ENCODE peak calls at places on chromosomes 1 and 21, in eight cellular contexts. U is tibial artery, P is GM12864, O is HFF-Myc, B is psoas muscle, T is brain microvascular endothelial cell, H is cardiac muscle cell, C is transverse colon. G is an unnamed sample.

GRCh38 chr1:27099904-27100796 is 54.8 kb downstream of the SLC9A1 start:
- DNase-seq in U (peak; percentile 92), P (no peak), O (no peak), B (peak; percentile 51), T (no peak), H (peak; percentile 85), C (no peak), G (no peak)

GRCh38 chr1:43430831-43431230 is 22.9 kb downstream of the HYI start:
- DNase-seq in U (no peak), P (no peak), O (no peak), B (no peak), T (no peak), H (no peak), C (no peak), G (no peak)

GRCh38 chr1:160675641-160676410 is 29.0 kb upstream of the SLAMF1 start:
- DNase-seq in U (peak; percentile 71), P (peak; percentile 73), O (peak; percentile 4), B (peak; percentile 37), T (peak; percentile 50), H (peak; percentile 80), C (peak; percentile 81), G (peak; percentile 23)

GRCh38 chr21:45364464-45365185 is 40.3 kb upstream of the COL18A1 start:
- DNase-seq in U (peak; percentile 81), P (no peak), O (no peak), B (peak; percentile 63), T (peak; percentile 63), H (peak; percentile 89), C (no peak), G (no peak)

GRCh38 chr1:27713869-27714513 is 11.8 kb upstream of the FAM76A start:
- DNase-seq in U (no peak), P (no peak), O (no peak), B (no peak), T (no peak), H (no peak), C (no peak), G (no peak)

GRCh38 chr1:40476924-40477679 is at the start of gene ZFP69:
- DNase-seq in U (peak; percentile 78), P (no peak), O (no peak), B (peak; percentile 77), T (peak; percentile 20), H (peak; percentile 81), C (peak; percentile 76), G (no peak)

GRCh38 chr1:26686795-26687194 is 9.0 kb upstream of the ARID1A start:
- DNase-seq in U (no peak), P (no peak), O (no peak), B (no peak), T (no peak), H (peak; percentile 51), C (no peak), G (no peak)

GRCh38 chr1:17330856-17331255 is 22.9 kb downstream of the PADI4 start:
- DNase-seq in U (no peak), P (no peak), O (no peak), B (no peak), T (no peak), H (no peak), C (no peak), G (no peak)

GRCh38 chr1:62356257-62356835 is 37.1 kb upstream of the KANK4 start:
- DNase-seq in U (no peak), P (no peak), O (peak; percentile 57), B (no peak), T (peak; percentile 90), H (peak; percentile 58), C (no peak), G (peak; percentile 44)

GRCh38 chr1:245512181-245512888 is 357.6 kb downstream of the KIF26B start:
- DNase-seq in U (no peak), P (no peak), O (no peak), B (no peak), T (no peak), H (no peak), C (no peak), G (no peak)

GRCh38 chr1:42779725-42780124 is 5.1 kb upstream of the TMEM269 start:
- DNase-seq in U (no peak), P (no peak), O (no peak), B (no peak), T (no peak), H (no peak), C (no peak), G (no peak)

GRCh38 chr1:109080441-109081082 is 4.8 kb upstream of the TAF13 start:
- DNase-seq in U (no peak), P (no peak), O (no peak), B (no peak), T (no peak), H (no peak), C (no peak), G (no peak)

GRCh38 chr1:109079240-109079622 is 3.4 kb upstream of the TAF13 start:
- DNase-seq in U (no peak), P (no peak), O (no peak), B (no peak), T (no peak), H (no peak), C (no peak), G (no peak)

GRCh38 chr1:109084563-109085517 is 5.7 kb upstream of the TMEM167B start:
- DNase-seq in U (no peak), P (no peak), O (no peak), B (no peak), T (peak; percentile 49), H (no peak), C (no peak), G (no peak)

GRCh38 chr1:109083495-109083894 is 7.1 kb upstream of the TMEM167B start:
- DNase-seq in U (no peak), P (no peak), O (no peak), B (no peak), T (no peak), H (no peak), C (no peak), G (no peak)

DNA sequence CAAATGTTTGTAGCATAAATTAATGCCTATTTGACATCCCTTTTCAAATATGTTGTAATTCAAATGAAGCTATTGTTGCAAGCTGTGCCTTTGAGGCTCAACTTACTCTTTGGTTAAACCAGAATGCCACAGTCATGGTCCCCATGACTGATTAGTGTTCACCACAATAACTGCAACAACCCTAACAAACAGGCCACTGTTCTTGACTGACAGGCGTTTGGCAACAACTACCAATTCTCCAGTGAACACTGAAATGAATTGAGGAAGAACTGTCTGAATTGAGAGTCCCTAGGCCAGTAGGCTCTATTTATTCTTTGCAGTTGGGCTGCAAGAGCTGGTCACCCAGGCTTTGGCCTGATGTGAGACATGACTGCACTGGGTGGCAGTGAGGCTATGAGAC is 6.6 kb upstream of the TMEM167B start:
- DNase-seq in U (no peak), P (no peak), O (no peak), B (no peak), T (no peak), H (no peak), C (no peak), G (no peak)
- H3K4me3 ChIP-seq in U (no peak overlapping the region), P (no peak overlapping the region), O (no peak overlapping the region), B (no peak overlapping the region), T (no peak overlapping the region), H (no peak overlapping the region), C (no peak overlapping the region), G (no peak overlapping the region)

DNA sequence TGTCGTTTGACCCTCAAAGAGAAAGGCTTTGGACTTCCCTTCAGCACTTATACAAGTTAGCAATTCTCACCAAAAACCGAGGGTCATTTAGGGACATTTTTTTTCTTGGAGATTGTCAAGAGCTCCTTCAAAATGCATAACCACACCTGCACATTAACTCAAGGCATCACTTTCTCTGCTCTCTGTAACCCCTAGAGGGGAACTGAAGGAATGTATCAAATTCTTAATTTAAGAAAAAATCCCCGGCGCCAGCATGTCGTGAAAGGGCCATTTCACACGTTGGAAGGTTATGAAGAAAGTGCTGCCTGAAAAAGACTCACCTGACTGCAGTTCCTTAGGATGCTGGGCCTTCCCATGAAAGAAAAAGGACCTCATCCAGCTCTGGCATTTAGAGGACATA is 131.6 kb upstream of the ZC3H12A start:
- DNase-seq in U (no peak), P (no peak), O (no peak), B (no peak), T (no peak), H (no peak), C (no peak), G (no peak)
- H3K4me3 ChIP-seq in U (no peak overlapping the region), P (no peak overlapping the region), O (no peak overlapping the region), B (no peak overlapping the region), T (no peak overlapping the region), H (no peak overlapping the region), C (no peak overlapping the region), G (no peak overlapping the region)

GRCh38 chr1:143748906-143749305 is 222.9 kb downstream of the FAM72C start:
- DNase-seq in U (no peak), P (no peak), O (no peak), B (no peak), T (no peak), H (no peak), C (no peak), G (no peak)
- H3K4me3 ChIP-seq in U (no peak overlapping the region), P (no peak overlapping the region), O (no peak overlapping the region), B (no peak overlapping the region), T (no peak overlapping the region), H (no peak overlapping the region), C (no peak overlapping the region), G (no peak overlapping the region)

GRCh38 chr1:116914667-116915066 is 5.0 kb downstream of the PTGFRN start:
- DNase-seq in U (no peak), P (no peak), O (no peak), B (no peak), T (no peak), H (no peak), C (no peak), G (no peak)
- H3K4me3 ChIP-seq in U (no peak overlapping the region), P (no peak overlapping the region), O (no peak overlapping the region), B (no peak overlapping the region), T (no peak overlapping the region), H (no peak overlapping the region), C (peak overlapping the region; percentile 27), G (no peak overlapping the region)

DNA sequence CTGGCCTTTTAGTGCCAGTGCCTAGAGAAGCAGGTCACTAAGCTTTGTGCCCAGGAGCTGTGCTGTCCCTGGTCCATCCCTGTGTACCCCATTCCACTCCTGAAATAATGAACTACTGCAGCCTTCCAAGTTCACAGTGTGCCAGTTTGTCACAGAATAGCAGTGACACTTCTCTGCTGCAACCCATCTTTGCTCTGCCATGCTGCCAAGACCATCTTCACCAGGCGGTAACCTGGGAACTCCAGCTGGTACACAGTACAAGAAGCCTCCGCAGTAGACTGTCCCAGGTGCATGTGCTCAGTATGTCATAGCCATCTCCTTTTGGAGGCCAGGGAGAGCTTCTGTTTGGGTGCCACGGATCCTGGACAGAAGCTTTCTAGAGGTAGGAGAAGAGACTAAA is 138.0 kb downstream of the DHRS3 start:
- DNase-seq in U (no peak), P (no peak), O (no peak), B (no peak), T (no peak), H (no peak), C (no peak), G (no peak)
- H3K4me3 ChIP-seq in U (no peak overlapping the region), P (no peak overlapping the region), O (no peak overlapping the region), B (no peak overlapping the region), T (no peak overlapping the region), H (no peak overlapping the region), C (no peak overlapping the region), G (no peak overlapping the region)

G was measured in AG09309.